ENCODE peak calls at places on chromosomes 7 and 10, in nine cellular contexts. P is prostate gland, X is stomach, Q is body of pancreas, W is heart left ventricle, O is IMR-90, K is A549, G is esophagus squamous epithelium, F is adrenal gland. C is an unnamed sample.

GRCh38 chr10:69703766-69704191 is 73.7 kb downstream of the FAM241B start:
- DNase-seq in O (peak; percentile 96), G (no peak), W (no peak), F (no peak), P (no peak), Q (no peak), K (peak; percentile 17), X (no peak), C (no peak)

GRCh38 chr7:92598310-92598981 is 8.3 kb upstream of the FAM133B start:
- DNase-seq in Q (no peak), W (no peak), F (no peak), K (no peak), X (no peak), O (no peak), G (no peak), P (no peak), C (no peak)

GRCh38 chr10:851891-852290 is 79.6 kb downstream of the LARP4B start:
- DNase-seq in W (no peak), X (no peak), K (no peak), P (no peak), G (no peak), F (no peak), O (no peak), Q (no peak), C (no peak)

GRCh38 chr7:42227931-42228591 is 8.9 kb downstream of the GLI3 start:
- DNase-seq in O (peak; percentile 46), F (no peak), G (no peak), K (no peak), W (peak; percentile 38), Q (no peak), P (no peak), X (no peak), C (no peak)

GRCh38 chr10:82621680-82622079 is 746.7 kb downstream of the NRG3 start:
- DNase-seq in K (no peak), G (no peak), P (no peak), W (no peak), F (no peak), Q (no peak), X (no peak), O (no peak), C (no peak)

GRCh38 chr10:109166935-109167334 is 756.4 kb downstream of the XPNPEP1 start:
- DNase-seq in X (no peak), K (no peak), G (no peak), O (peak; percentile 51), P (no peak), W (no peak), F (no peak), Q (no peak), C (no peak)

GRCh38 chr7:155298288-155298833 is 683 bp downstream of the INSIG1 start:
- DNase-seq in W (no peak), G (no peak), X (no peak), K (no peak), F (no peak), O (no peak), Q (no peak), P (no peak), C (peak; percentile 12)

GRCh38 chr10:8295311-8295710 is 240.8 kb downstream of the GATA3 start:
- DNase-seq in O (no peak), F (no peak), G (no peak), W (no peak), P (no peak), X (no peak), K (no peak), Q (no peak), C (no peak)

GRCh38 chr10:11213156-11213555 is 195.5 kb downstream of the CELF2 start:
- DNase-seq in W (no peak), F (no peak), X (no peak), O (no peak), K (no peak), Q (no peak), G (no peak), P (no peak), C (no peak)

GRCh38 chr7:76397409-76398183 is 11.9 kb downstream of the SSC4D start:
- DNase-seq in F (peak; percentile 87), P (peak; percentile 52), K (peak; percentile 90), W (peak; percentile 82), G (peak; percentile 15), O (peak; percentile 31), X (peak; percentile 83), Q (peak; percentile 79), C (peak; percentile 95)
- TF ChIP-seq POLR2A in F (peak; percentile 10), P (no peak), K (peak; percentile 63), W (no peak), G (no peak), O (no peak), X (no peak), Q (peak; percentile 28), C (no peak)

GRCh38 chr10:123962756-123963469 is 71.3 kb upstream of the CPXM2 start:
- DNase-seq in W (no peak), O (no peak), X (no peak), K (no peak), P (peak; percentile 19), G (no peak), Q (no peak), F (no peak), C (no peak)
- H3K4me3 ChIP-seq in W (no peak overlapping the region), O (no peak overlapping the region), X (no peak overlapping the region), K (no peak overlapping the region), P (no peak overlapping the region), G (no peak overlapping the region), Q (no peak overlapping the region), F (no peak overlapping the region), C (no peak overlapping the region)

GRCh38 chr7:148397555-148397954 is 193.0 kb upstream of the C7orf33 start:
- DNase-seq in W (no peak), P (no peak), X (no peak), O (no peak), Q (no peak), K (no peak), F (no peak), G (no peak), C (no peak)

GRCh38 chr7:148398844-148399365 is 191.7 kb upstream of the C7orf33 start:
- DNase-seq in X (no peak), K (no peak), G (no peak), F (no peak), P (no peak), Q (no peak), O (no peak), W (no peak), C (no peak)

GRCh38 chr7:148402159-148402558 is 188.4 kb upstream of the C7orf33 start:
- DNase-seq in Q (no peak), O (no peak), P (no peak), K (no peak), G (no peak), F (no peak), W (no peak), X (no peak), C (no peak)

GRCh38 chr7:148397985-148398384 is 192.6 kb upstream of the C7orf33 start:
- DNase-seq in P (no peak), F (no peak), W (no peak), O (no peak), Q (no peak), K (no peak), G (no peak), X (no peak), C (no peak)

DNA sequence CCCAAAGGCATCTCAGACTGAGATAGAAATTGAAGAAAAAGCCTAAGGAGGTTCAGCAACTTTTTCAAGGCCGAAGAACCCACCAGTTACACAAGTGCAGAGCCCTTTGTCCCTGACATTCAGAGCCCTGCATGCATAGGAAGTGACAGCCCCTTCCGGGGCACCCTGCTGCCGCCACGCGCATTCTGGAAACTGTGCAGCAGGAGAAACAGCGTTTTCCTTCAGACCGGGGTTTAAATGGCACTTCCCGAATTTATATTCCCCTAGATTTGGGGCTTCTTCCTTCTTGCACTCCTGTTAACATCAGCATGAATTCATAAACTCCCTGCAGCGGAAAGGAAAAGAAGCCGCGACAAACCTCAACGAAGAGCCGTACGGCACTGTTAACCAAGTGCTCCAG is 190.5 kb upstream of the C7orf33 start:
- DNase-seq in F (no peak), G (no peak), P (no peak), K (no peak), X (no peak), Q (no peak), O (no peak), W (no peak), C (no peak)
- TF ChIP-seq POLR2A in F (no peak), G (no peak), P (no peak), K (no peak), X (no peak), Q (no peak), O (no peak), W (no peak), C (no peak)

DNA sequence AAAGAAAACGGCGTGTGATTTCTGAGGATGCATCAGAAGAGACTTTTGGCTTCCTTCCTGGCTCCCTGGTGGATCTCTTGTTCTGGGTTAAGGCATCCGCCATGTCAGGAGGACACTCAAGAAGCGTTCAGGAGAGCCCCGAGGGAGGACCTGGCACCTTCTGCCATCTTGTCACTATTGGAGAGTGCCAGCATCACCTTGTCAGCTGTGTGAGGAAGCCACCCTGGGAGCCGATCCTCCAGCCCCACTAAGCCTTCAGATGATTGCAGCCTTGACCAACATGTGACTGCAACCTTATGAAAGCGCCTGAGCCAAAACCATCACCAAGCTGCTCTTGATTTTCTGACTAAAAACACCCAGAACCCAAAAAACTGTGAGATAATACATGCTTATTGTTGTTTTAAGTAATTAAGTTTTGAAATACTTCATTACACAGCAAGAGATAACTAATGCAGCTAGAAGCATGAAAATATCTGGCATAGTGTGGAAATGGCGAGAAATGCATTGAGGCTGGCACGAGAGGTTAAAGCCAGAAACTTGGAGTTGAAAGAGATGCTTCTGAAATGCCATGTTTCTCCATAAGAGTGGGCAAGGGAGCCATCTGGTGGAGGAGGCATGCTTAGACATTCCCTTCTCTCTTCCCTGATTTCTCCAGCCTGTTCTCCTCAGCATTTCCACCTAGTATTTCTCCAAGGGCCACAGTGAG is 5.4 kb upstream of the ZFYVE27 start:
- DNase-seq in W (no peak), X (peak; percentile 74), P (peak; percentile 71), G (no peak), O (peak; percentile 76), K (peak; percentile 81), F (peak; percentile 68), Q (peak; percentile 79), C (no peak)
- H3K4me3 ChIP-seq in W (no peak overlapping the region), X (no peak overlapping the region), P (no peak overlapping the region), G (no peak overlapping the region), O (no peak overlapping the region), K (no peak overlapping the region), F (no peak overlapping the region), Q (no peak overlapping the region), C (no peak overlapping the region)